ENCODE peak calls at places on chromosome 5, in four cellular contexts. One of them, this sample, is unnamed.
A peak's percentile ranks its signal among the peaks of the same experiment; 100 is the strongest.

GRCh38 chr5:118557103-118557805 is 431.1 kb downstream of the DTWD2 start:
- DNase-seq in GM10248: no peak
- DNase-seq in spleen: no peak
- DNase-seq in B cell: no peak
- DNase-seq in this sample: no peak

GRCh38 chr5:77896338-77896737 is 120.2 kb upstream of the TBCA start:
- DNase-seq in GM10248: no peak
- DNase-seq in spleen: no peak
- DNase-seq in B cell: no peak
- DNase-seq in this sample: no peak

GRCh38 chr5:132445930-132446329 is 44.6 kb downstream of the IRF1 start:
- DNase-seq in GM10248: no peak
- DNase-seq in spleen: no peak
- DNase-seq in B cell: no peak
- DNase-seq in this sample: no peak

GRCh38 chr5:170896779-170897178 is 35.0 kb downstream of the RANBP17 start:
- DNase-seq in GM10248: peak; percentile 18
- DNase-seq in spleen: peak; percentile 58
- DNase-seq in B cell: no peak
- DNase-seq in this sample: no peak

GRCh38 chr5:76696254-76696653 is 19.7 kb upstream of the F2R start:
- DNase-seq in GM10248: no peak
- DNase-seq in spleen: no peak
- DNase-seq in B cell: no peak
- DNase-seq in this sample: no peak

GRCh38 chr5:181215997-181216982 is 6.8 kb upstream of the TRIM41 start:
- DNase-seq in GM10248: no peak
- DNase-seq in spleen: no peak
- DNase-seq in B cell: no peak
- DNase-seq in this sample: peak; percentile 58

GRCh38 chr5:94153736-94154450 is 412.5 kb upstream of the POU5F2 start:
- DNase-seq in GM10248: no peak
- DNase-seq in spleen: no peak
- DNase-seq in B cell: no peak
- DNase-seq in this sample: no peak

GRCh38 chr5:81544351-81545001 is 150.5 kb upstream of the ACOT12 start:
- DNase-seq in GM10248: no peak
- DNase-seq in spleen: no peak
- DNase-seq in B cell: no peak
- DNase-seq in this sample: no peak

GRCh38 chr5:71939452-71939932 is 167.8 kb upstream of the MAP1B start:
- DNase-seq in GM10248: no peak
- DNase-seq in spleen: no peak
- DNase-seq in B cell: no peak
- DNase-seq in this sample: no peak

GRCh38 chr5:96090205-96090604 is 128.6 kb upstream of the ELL2 start:
- DNase-seq in GM10248: no peak
- DNase-seq in spleen: no peak
- DNase-seq in B cell: no peak
- DNase-seq in this sample: no peak

GRCh38 chr5:96582343-96582742 is 79.8 kb upstream of the CAST start:
- DNase-seq in GM10248: no peak
- DNase-seq in spleen: no peak
- DNase-seq in B cell: no peak
- DNase-seq in this sample: no peak

GRCh38 chr5:485943-486491 is 38.2 kb downstream of the SLC9A3 start:
- DNase-seq in GM10248: no peak
- DNase-seq in spleen: no peak
- DNase-seq in B cell: no peak
- DNase-seq in this sample: peak; percentile 48

GRCh38 chr5:33153891-33154290 is 286.9 kb upstream of the TARS1 start:
- DNase-seq in GM10248: no peak
- DNase-seq in spleen: no peak
- DNase-seq in B cell: no peak
- DNase-seq in this sample: no peak

GRCh38 chr5:147427784-147428401 is 82.0 kb downstream of the DPYSL3 start:
- DNase-seq in GM10248: no peak
- DNase-seq in spleen: no peak
- DNase-seq in B cell: no peak
- DNase-seq in this sample: no peak

GRCh38 chr5:10734050-10734709 is 26.9 kb downstream of the DAP start:
- DNase-seq in GM10248: no peak
- DNase-seq in spleen: no peak
- DNase-seq in B cell: no peak
- DNase-seq in this sample: no peak

GRCh38 chr5:25241981-25242380 is 597.2 kb upstream of the CDH10 start:
- DNase-seq in GM10248: no peak
- DNase-seq in spleen: no peak
- DNase-seq in B cell: no peak
- DNase-seq in this sample: no peak

GRCh38 chr5:139162448-139162847 is 35.7 kb downstream of the SIL1 start:
- DNase-seq in GM10248: no peak
- DNase-seq in spleen: no peak
- DNase-seq in B cell: no peak
- DNase-seq in this sample: no peak

GRCh38 chr5:141843156-141843927 is 34.9 kb downstream of the PCDH1 start:
- DNase-seq in GM10248: no peak
- DNase-seq in spleen: no peak
- DNase-seq in B cell: no peak
- DNase-seq in this sample: no peak

GRCh38 chr5:77390795-77391194 is 101.3 kb downstream of the WDR41 start:
- DNase-seq in GM10248: no peak
- DNase-seq in spleen: no peak
- DNase-seq in B cell: no peak
- DNase-seq in this sample: no peak

GRCh38 chr5:179345429-179346321 is at the start of gene ADAMTS2:
- DNase-seq in GM10248: no peak
- DNase-seq in spleen: peak; percentile 73
- DNase-seq in B cell: no peak
- DNase-seq in this sample: peak; percentile 10

GRCh38 chr5:83899351-83899970 is 178.8 kb upstream of the HAPLN1 start:
- DNase-seq in GM10248: no peak
- DNase-seq in spleen: no peak
- DNase-seq in B cell: no peak
- DNase-seq in this sample: no peak

GRCh38 chr5:147892696-147893296 is 13.5 kb downstream of the C5orf46 start:
- DNase-seq in GM10248: no peak
- DNase-seq in spleen: no peak
- DNase-seq in B cell: no peak
- DNase-seq in this sample: no peak

GRCh38 chr5:22514231-22514630 is 338.9 kb downstream of the CDH12 start:
- DNase-seq in GM10248: no peak
- DNase-seq in spleen: no peak
- DNase-seq in B cell: no peak
- DNase-seq in this sample: no peak

GRCh38 chr5:35030426-35030825 is 17.3 kb downstream of the AGXT2 start:
- DNase-seq in GM10248: no peak
- DNase-seq in spleen: no peak
- DNase-seq in B cell: no peak
- DNase-seq in this sample: no peak
- TF ChIP-seq CTCF in GM10248: no peak
- TF ChIP-seq CTCF in spleen: no peak
- TF ChIP-seq CTCF in B cell: no peak
- TF ChIP-seq CTCF in this sample: no peak

GRCh38 chr5:53262348-53262970 is 152.9 kb upstream of the MOCS2 start:
- DNase-seq in GM10248: no peak
- DNase-seq in spleen: no peak
- DNase-seq in B cell: no peak
- DNase-seq in this sample: peak; percentile 19
- TF ChIP-seq CTCF in GM10248: peak; percentile 11
- TF ChIP-seq CTCF in spleen: no peak
- TF ChIP-seq CTCF in B cell: no peak
- TF ChIP-seq CTCF in this sample: peak; percentile 23

GRCh38 chr5:154359222-154359583 is 86.6 kb upstream of the SAP30L start:
- DNase-seq in GM10248: no peak
- DNase-seq in spleen: no peak
- DNase-seq in B cell: no peak
- DNase-seq in this sample: no peak
- TF ChIP-seq CTCF in GM10248: no peak
- TF ChIP-seq CTCF in spleen: no peak
- TF ChIP-seq CTCF in B cell: no peak
- TF ChIP-seq CTCF in this sample: no peak

GRCh38 chr5:145983461-145983860 is 47.1 kb downstream of the SH3RF2 start:
- DNase-seq in GM10248: no peak
- DNase-seq in spleen: no peak
- DNase-seq in B cell: no peak
- DNase-seq in this sample: no peak
- TF ChIP-seq CTCF in GM10248: no peak
- TF ChIP-seq CTCF in spleen: no peak
- TF ChIP-seq CTCF in B cell: no peak
- TF ChIP-seq CTCF in this sample: no peak

DNA sequence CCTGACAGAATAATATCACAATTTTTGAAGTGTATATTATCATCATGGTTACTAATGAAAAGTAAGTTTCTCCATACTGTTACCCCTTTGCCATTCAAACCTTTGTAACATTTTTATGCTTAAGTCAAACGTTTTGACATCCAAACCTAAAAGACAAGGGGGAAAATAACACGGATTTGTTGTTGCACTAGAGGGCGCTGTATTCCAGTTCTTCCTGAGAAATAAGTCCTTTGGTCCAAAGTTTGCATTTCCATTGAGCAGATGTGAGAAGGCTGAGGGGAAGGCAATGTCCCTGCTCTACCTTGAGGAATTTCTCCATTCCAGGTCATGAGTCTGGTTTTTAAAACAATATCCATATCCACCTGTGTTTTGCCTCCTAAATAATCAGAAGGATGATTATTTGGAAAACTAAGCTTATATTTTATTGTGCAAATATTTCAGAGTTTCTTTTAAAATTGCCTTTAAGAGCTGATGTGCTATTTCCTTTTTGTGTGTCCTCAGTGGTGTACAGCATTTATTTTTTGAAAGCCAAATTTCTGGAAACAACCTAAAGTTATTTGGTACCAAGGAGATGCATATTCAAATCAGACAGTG is 9.7 kb downstream of the LECT2 start:
- DNase-seq in GM10248: peak; percentile 36
- DNase-seq in spleen: no peak
- DNase-seq in B cell: no peak
- DNase-seq in this sample: peak; percentile 59
- TF ChIP-seq CTCF in GM10248: peak; percentile 66
- TF ChIP-seq CTCF in spleen: peak; percentile 68
- TF ChIP-seq CTCF in B cell: peak; percentile 76
- TF ChIP-seq CTCF in this sample: peak; percentile 70

DNA sequence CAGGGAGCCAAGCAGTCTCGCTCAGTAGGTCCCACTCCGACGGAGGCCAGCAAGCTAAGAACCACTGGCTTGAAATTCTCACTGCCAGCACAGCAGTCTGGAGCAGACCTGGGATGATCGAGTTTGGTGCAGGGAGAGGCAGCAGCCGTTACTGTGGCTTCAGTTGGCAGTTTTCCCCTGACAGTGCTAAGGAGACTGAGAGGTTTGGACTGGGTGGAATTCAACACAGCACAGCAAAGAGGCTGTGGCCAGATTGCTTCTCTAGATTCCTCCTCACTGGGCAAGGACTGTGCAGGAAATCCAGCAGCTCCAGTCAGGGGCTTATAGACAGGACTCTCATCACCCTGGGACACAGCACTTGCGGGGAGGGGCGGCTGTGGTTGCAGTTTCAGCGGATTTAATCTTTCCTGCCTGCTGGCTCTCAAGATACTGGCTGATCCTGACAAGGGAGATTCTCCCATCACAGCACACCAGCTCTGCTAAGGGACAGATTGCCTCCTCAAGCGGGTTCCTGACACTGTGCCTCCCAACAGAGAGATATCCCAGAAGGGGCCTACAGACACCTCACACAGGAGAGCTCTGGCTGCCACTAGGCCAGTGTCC is 122.1 kb downstream of the YIPF5 start:
- DNase-seq in GM10248: no peak
- DNase-seq in spleen: no peak
- DNase-seq in B cell: no peak
- DNase-seq in this sample: no peak
- TF ChIP-seq CTCF in GM10248: no peak
- TF ChIP-seq CTCF in spleen: no peak
- TF ChIP-seq CTCF in B cell: no peak
- TF ChIP-seq CTCF in this sample: no peak

GRCh38 chr5:73295447-73295846 is 122.5 kb downstream of the TMEM174 start:
- DNase-seq in GM10248: no peak
- DNase-seq in spleen: no peak
- DNase-seq in B cell: no peak
- DNase-seq in this sample: no peak

GRCh38 chr5:73296772-73297171 is 123.8 kb downstream of the TMEM174 start:
- DNase-seq in GM10248: no peak
- DNase-seq in spleen: no peak
- DNase-seq in B cell: no peak
- DNase-seq in this sample: no peak

GRCh38 chr5:73298251-73299016 is 125.4 kb downstream of the TMEM174 start:
- DNase-seq in GM10248: no peak
- DNase-seq in spleen: no peak
- DNase-seq in B cell: no peak
- DNase-seq in this sample: no peak

GRCh38 chr5:73299017-73299630 is 126.1 kb downstream of the TMEM174 start:
- DNase-seq in GM10248: no peak
- DNase-seq in spleen: no peak
- DNase-seq in B cell: no peak
- DNase-seq in this sample: no peak

DNA sequence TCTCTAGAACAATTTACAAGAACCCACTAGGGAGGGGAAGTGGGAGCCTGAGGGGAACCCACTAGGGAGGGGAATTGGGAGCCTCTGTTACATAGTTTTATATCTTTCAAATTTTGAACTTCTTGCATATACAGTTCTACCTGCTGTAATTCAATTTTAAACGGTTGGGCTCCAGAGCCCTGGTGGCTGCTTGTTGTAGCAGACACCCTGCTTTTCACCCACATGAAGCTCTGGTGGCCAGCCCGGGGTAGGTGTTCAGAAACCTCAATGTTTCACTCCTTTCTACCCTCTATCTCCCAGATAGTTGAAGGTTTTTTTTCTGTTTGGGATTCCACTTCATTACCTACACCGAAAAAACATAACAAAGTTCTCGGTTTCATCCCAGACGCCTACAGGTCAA is 124.4 kb downstream of the TMEM174 start:
- DNase-seq in GM10248: no peak
- DNase-seq in spleen: no peak
- DNase-seq in B cell: no peak
- DNase-seq in this sample: no peak
- TF ChIP-seq CTCF in GM10248: no peak
- TF ChIP-seq CTCF in spleen: no peak
- TF ChIP-seq CTCF in B cell: no peak
- TF ChIP-seq CTCF in this sample: no peak

GRCh38 chr5:143008032-143008431 is 237.9 kb downstream of the ARHGAP26 start:
- DNase-seq in GM10248: no peak
- DNase-seq in spleen: no peak
- DNase-seq in B cell: no peak
- DNase-seq in this sample: no peak
- TF ChIP-seq CTCF in GM10248: no peak
- TF ChIP-seq CTCF in spleen: no peak
- TF ChIP-seq CTCF in B cell: no peak
- TF ChIP-seq CTCF in this sample: no peak

GRCh38 chr5:172010278-172010677 is 3.8 kb upstream of the FBXW11 start:
- DNase-seq in GM10248: no peak
- DNase-seq in spleen: no peak
- DNase-seq in B cell: no peak
- DNase-seq in this sample: no peak
- TF ChIP-seq CTCF in GM10248: peak; percentile 26
- TF ChIP-seq CTCF in spleen: no peak
- TF ChIP-seq CTCF in B cell: no peak
- TF ChIP-seq CTCF in this sample: no peak

This sample was measured in activated CD8-positive, alpha-beta T cell treated with anti-CD3 and anti-CD28 coated beads for 36 hours.